ENCODE peak calls at places on chromosomes 16 and 17, in four cellular contexts. T, Y, B and R are unnamed samples.
A peak's percentile ranks its signal among the peaks of the same experiment; 100 is the strongest.

GRCh38 chr17:30716461-30717289 is 107.8 kb downstream of the CRLF3 start:
- DNase-seq in T (no peak), Y (peak; percentile 11), B (no peak), R (no peak)

GRCh38 chr16:35525979-35526590 is 2066.7 kb downstream of the TP53TG3F start:
- DNase-seq in T (no peak), Y (no peak), B (no peak), R (no peak)

GRCh38 chr17:75476274-75476673 is 19.8 kb downstream of the TMEM94 start:
- DNase-seq in T (no peak), Y (no peak), B (no peak), R (peak; percentile 73)

GRCh38 chr17:73639322-73639721 is 4.9 kb downstream of the SDK2 start:
- DNase-seq in T (no peak), Y (no peak), B (no peak), R (peak; percentile 69)

GRCh38 chr16:3458852-3459361 is 15.4 kb downstream of the NAA60 start:
- DNase-seq in T (no peak), Y (no peak), B (no peak), R (no peak)

GRCh38 chr16:17070882-17071592 is 399.7 kb downstream of the XYLT1 start:
- DNase-seq in T (no peak), Y (no peak), B (peak; percentile 64), R (no peak)

GRCh38 chr17:64134996-64135395 is 5.1 kb upstream of the ERN1 start:
- DNase-seq in T (no peak), Y (no peak), B (no peak), R (no peak)

GRCh38 chr17:54426287-54426886 is 474.3 kb upstream of the TOM1L1 start:
- DNase-seq in T (no peak), Y (no peak), B (no peak), R (no peak)

GRCh38 chr17:41529491-41529915 is 1.4 kb upstream of the KRT19 start:
- DNase-seq in T (no peak), Y (no peak), B (no peak), R (no peak)

GRCh38 chr17:31461227-31461810 is 69.8 kb downstream of the RAB11FIP4 start:
- DNase-seq in T (no peak), Y (no peak), B (no peak), R (no peak)

GRCh38 chr17:18191071-18191667 is 7.5 kb downstream of the ALKBH5 start:
- DNase-seq in T (no peak), Y (peak; percentile 24), B (no peak), R (peak; percentile 60)

GRCh38 chr17:17467021-17467420 is 9.8 kb upstream of the MED9 start:
- DNase-seq in T (no peak), Y (no peak), B (no peak), R (no peak)

GRCh38 chr17:229945-230235 is 48.4 kb upstream of the DOC2B start:
- DNase-seq in T (no peak), Y (peak; percentile 6), B (no peak), R (peak; percentile 17)

GRCh38 chr17:63832455-63832854 is 5.0 kb upstream of the FTSJ3 start:
- DNase-seq in T (no peak), Y (no peak), B (no peak), R (peak; percentile 30)

GRCh38 chr16:27444470-27444869 is 42.5 kb downstream of the IL21R start:
- DNase-seq in T (no peak), Y (no peak), B (no peak), R (no peak)

GRCh38 chr16:81712681-81713080 is 66.4 kb upstream of the PLCG2 start:
- DNase-seq in T (no peak), Y (no peak), B (no peak), R (no peak)

GRCh38 chr17:66934040-66934439 is 30.5 kb upstream of the CACNG4 start:
- DNase-seq in T (no peak), Y (no peak), B (no peak), R (no peak)
- H3K9me3 ChIP-seq in T (peaks cover 4% of the 10 kb centered on the region), Y (peaks cover 5% of the 10 kb centered on the region), B (no peaks in the 10 kb centered on the region), R (no peaks in the 10 kb centered on the region)

GRCh38 chr16:67580202-67580601 is 17.9 kb downstream of the CTCF start:
- DNase-seq in T (no peak), Y (no peak), B (no peak), R (no peak)
- H3K9me3 ChIP-seq in T (no peaks in the 10 kb centered on the region), Y (no peaks in the 10 kb centered on the region), B (no peaks in the 10 kb centered on the region), R (no peaks in the 10 kb centered on the region)

GRCh38 chr17:70271200-70271599 is 101.9 kb downstream of the KCNJ2 start:
- DNase-seq in T (no peak), Y (no peak), B (no peak), R (no peak)

GRCh38 chr17:70270554-70270953 is 101.2 kb downstream of the KCNJ2 start:
- DNase-seq in T (no peak), Y (no peak), B (no peak), R (no peak)

GRCh38 chr17:70274255-70274654 is 104.9 kb downstream of the KCNJ2 start:
- DNase-seq in T (no peak), Y (no peak), B (no peak), R (no peak)

GRCh38 chr17:70271672-70272071 is 102.3 kb downstream of the KCNJ2 start:
- DNase-seq in T (no peak), Y (no peak), B (no peak), R (no peak)

GRCh38 chr17:70268383-70268782 is 99.1 kb downstream of the KCNJ2 start:
- DNase-seq in T (no peak), Y (no peak), B (no peak), R (no peak)
- H3K9me3 ChIP-seq in T (peaks cover 4% of the 10 kb centered on the region), Y (no peaks in the 10 kb centered on the region), B (no peaks in the 10 kb centered on the region), R (no peaks in the 10 kb centered on the region)

DNA sequence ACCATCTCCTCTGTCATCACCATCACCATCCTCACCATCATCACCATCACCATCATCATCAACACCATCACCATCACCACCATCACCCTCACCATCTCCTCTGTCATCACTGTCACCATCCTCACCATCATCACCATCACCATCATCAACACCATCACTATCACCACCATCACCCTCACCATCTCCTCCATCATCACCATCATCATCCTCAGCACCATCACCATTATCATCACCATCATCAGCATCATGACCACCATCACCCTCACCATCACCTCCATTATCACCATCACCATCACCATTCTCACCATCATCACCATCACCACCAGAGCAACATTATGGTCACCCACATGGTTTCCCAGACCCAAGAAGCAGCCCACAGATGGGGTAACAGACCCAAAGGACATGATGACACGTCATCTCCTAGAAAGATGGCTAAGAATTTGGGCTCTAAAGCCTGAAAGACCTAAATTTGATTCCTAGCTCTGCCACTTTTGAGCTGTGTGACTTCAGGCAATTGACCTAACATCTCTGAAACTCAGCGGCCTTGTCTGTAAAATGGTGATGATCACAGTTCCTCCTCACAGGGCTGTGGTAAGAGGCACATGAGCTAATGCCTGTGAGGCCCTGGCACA is 14.6 kb downstream of the SCNN1B start:
- DNase-seq in T (no peak), Y (no peak), B (no peak), R (no peak)
- H3K9me3 ChIP-seq in T (no peaks in the 10 kb centered on the region), Y (no peaks in the 10 kb centered on the region), B (no peaks in the 10 kb centered on the region), R (no peaks in the 10 kb centered on the region)

DNA sequence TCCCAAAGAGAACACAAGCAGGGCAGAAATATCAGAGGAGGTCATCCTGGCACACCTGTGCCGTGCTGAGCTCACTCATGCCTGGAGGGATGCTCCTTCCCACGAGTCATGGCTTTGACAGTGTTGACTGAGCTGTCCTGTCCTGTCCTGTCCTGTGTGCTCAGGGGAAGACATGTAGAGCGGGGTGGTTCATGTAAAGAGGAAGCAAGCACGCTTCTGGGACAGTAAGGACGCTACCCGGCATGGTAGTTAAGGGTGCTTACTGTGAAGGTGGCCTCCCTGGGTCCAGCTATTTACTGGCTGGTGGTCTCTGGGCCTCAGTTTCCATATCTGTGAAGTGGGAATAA is 394 bp downstream of the LGALS9 start:
- DNase-seq in T (no peak), Y (no peak), B (no peak), R (no peak)
- H3K9me3 ChIP-seq in T (no peaks in the 10 kb centered on the region), Y (no peaks in the 10 kb centered on the region), B (no peaks in the 10 kb centered on the region), R (no peaks in the 10 kb centered on the region)

GRCh38 chr16:80347900-80348299 is 192.9 kb upstream of the DYNLRB2 start:
- DNase-seq in T (peak; percentile 66), Y (peak; percentile 65), B (peak; percentile 31), R (peak; percentile 80)

GRCh38 chr16:80341242-80341641 is 199.6 kb upstream of the DYNLRB2 start:
- DNase-seq in T (no peak), Y (no peak), B (no peak), R (no peak)

GRCh38 chr16:80346160-80346632 is 194.6 kb upstream of the DYNLRB2 start:
- DNase-seq in T (no peak), Y (no peak), B (no peak), R (no peak)

GRCh38 chr16:80347002-80347401 is 193.8 kb upstream of the DYNLRB2 start:
- DNase-seq in T (no peak), Y (no peak), B (no peak), R (no peak)

DNA sequence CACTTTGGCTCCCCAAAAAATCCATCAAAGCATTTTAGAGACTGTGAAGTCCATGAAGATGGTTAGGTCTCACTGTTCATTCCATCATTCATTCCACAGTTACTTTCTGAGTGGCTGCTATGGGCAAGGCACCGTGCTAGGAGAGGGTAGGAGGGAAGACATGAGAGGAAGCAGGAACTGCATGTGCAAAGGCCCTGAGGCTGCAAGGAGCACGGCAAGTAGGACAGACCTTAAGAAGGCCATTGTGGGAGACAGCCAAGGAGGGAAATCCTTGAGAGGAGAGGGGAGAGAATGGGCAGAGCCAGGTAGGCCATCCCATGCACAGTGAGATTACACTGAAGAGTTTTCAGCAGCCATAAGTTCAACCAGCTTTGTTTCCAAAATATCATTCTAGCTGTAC is 196.2 kb upstream of the DYNLRB2 start:
- DNase-seq in T (no peak), Y (no peak), B (no peak), R (no peak)
- H3K9me3 ChIP-seq in T (peaks cover 4% of the 10 kb centered on the region), Y (peaks cover 6% of the 10 kb centered on the region), B (no peaks in the 10 kb centered on the region), R (no peaks in the 10 kb centered on the region)